ENCODE peak calls at places on chromosome 21, in eight cellular contexts. E, B, Z, L, D, H, M and J are unnamed samples.

GRCh38 chr21:27590271-27590670 is 623.4 kb upstream of the ADAMTS5 start:
- DNase-seq in E (peak; percentile 77), M (no peak), Z (peak; percentile 80), D (no peak), B (peak; percentile 20), L (no peak), H (no peak), J (no peak)

GRCh38 chr21:28773036-28773435 is 219.6 kb downstream of the LTN1 start:
- DNase-seq in M (no peak), L (no peak), H (no peak), D (no peak), E (no peak), Z (no peak), B (no peak), J (no peak)

GRCh38 chr21:32237021-32237420 is 41.8 kb downstream of the MIS18A start:
- DNase-seq in H (no peak), L (no peak), E (no peak), B (no peak), D (no peak), Z (no peak), M (no peak), J (no peak)

GRCh38 chr21:46376231-46376628 is 52.3 kb downstream of the PCNT start:
- DNase-seq in D (no peak), E (no peak), Z (no peak), B (no peak), H (no peak), L (no peak), M (no peak), J (no peak)

GRCh38 chr21:44090332-44090731 is 16.9 kb upstream of the PWP2 start:
- DNase-seq in E (peak; percentile 68), Z (no peak), L (no peak), M (no peak), D (no peak), H (no peak), B (no peak), J (peak; percentile 76)

GRCh38 chr21:44433791-44434567 is 21.3 kb upstream of the LRRC3 start:
- DNase-seq in L (no peak), B (no peak), E (peak; percentile 55), H (no peak), D (no peak), M (no peak), Z (no peak), J (no peak)

GRCh38 chr21:28513450-28513849 is 479.2 kb downstream of the LTN1 start:
- DNase-seq in E (no peak), L (no peak), D (no peak), M (no peak), H (no peak), B (no peak), Z (no peak), J (no peak)

GRCh38 chr21:45982256-45982757 is 737 bp downstream of the COL6A1 start:
- DNase-seq in D (peak; percentile 9), Z (no peak), B (peak; percentile 18), M (no peak), H (no peak), E (peak; percentile 68), L (no peak), J (no peak)

GRCh38 chr21:46180778-46181391 is 3.4 kb downstream of the SPATC1L start:
- DNase-seq in H (no peak), D (no peak), E (peak; percentile 51), Z (no peak), M (no peak), B (no peak), L (no peak), J (no peak)